ENCODE peak calls at places on chromosomes 7 and 10, in five cellular contexts. H is HepG2, S is GM12891, K is SK-N-SH, A is K562. N is an unnamed sample.
A peak's percentile ranks its signal among the peaks of the same experiment; 100 is the strongest.

GRCh38 chr7:2109936-2110585 is 122.7 kb downstream of the MAD1L1 start:
- DNase-seq in H (peak; percentile 70), S (no peak), K (no peak), A (peak; percentile 89), N (peak; percentile 63)

GRCh38 chr10:75293456-75293840 is 57.7 kb upstream of the COMTD1 start:
- DNase-seq in H (no peak), S (no peak), K (no peak), A (no peak), N (no peak)

GRCh38 chr7:28573059-28573553 is 160.8 kb downstream of the CREB5 start:
- DNase-seq in H (peak; percentile 18), S (no peak), K (peak; percentile 65), A (no peak), N (no peak)

GRCh38 chr7:42104694-42105093 is 132.3 kb downstream of the GLI3 start:
- DNase-seq in H (no peak), S (no peak), K (no peak), A (no peak), N (no peak)

GRCh38 chr10:27611861-27612450 is 107.9 kb downstream of the RAB18 start:
- DNase-seq in H (no peak), S (no peak), K (no peak), A (no peak), N (no peak)

GRCh38 chr10:73889014-73889413 is 14.7 kb upstream of the CAMK2G start:
- DNase-seq in H (no peak), S (no peak), K (no peak), A (peak; percentile 45), N (no peak)

GRCh38 chr7:103867874-103868273 is 121.6 kb downstream of the RELN start:
- DNase-seq in H (no peak), S (no peak), K (no peak), A (no peak), N (no peak)

GRCh38 chr10:94053639-94053932 is 59.9 kb downstream of the PLCE1 start:
- DNase-seq in H (no peak), S (no peak), K (no peak), A (no peak), N (no peak)

GRCh38 chr7:80584778-80585177 is 53.7 kb upstream of the CD36 start:
- DNase-seq in H (peak; percentile 29), S (no peak), K (no peak), A (no peak), N (no peak)

GRCh38 chr7:96388620-96389383 is 66.9 kb upstream of the SLC25A13 start:
- DNase-seq in H (no peak), S (no peak), K (no peak), A (no peak), N (no peak)

GRCh38 chr10:95793401-95794045 is 37.6 kb downstream of the ENTPD1 start:
- DNase-seq in H (no peak), S (no peak), K (no peak), A (no peak), N (no peak)

GRCh38 chr7:74234549-74234948 is 19.6 kb downstream of the RFC2 start:
- DNase-seq in H (no peak), S (no peak), K (no peak), A (no peak), N (no peak)

GRCh38 chr7:89049043-89049442 is 253.5 kb upstream of the TEX47 start:
- DNase-seq in H (no peak), S (no peak), K (no peak), A (no peak), N (no peak)

GRCh38 chr7:20793258-20793657 is 6.6 kb upstream of the SP8 start:
- DNase-seq in H (no peak), S (no peak), K (no peak), A (no peak), N (no peak)

GRCh38 chr7:126462405-126462804 is 790.3 kb downstream of the GRM8 start:
- DNase-seq in H (no peak), S (no peak), K (no peak), A (no peak), N (no peak)

GRCh38 chr10:35409094-35409582 is 72.8 kb downstream of the CCNY start:
- DNase-seq in H (no peak), S (no peak), K (peak; percentile 58), A (no peak), N (no peak)

GRCh38 chr10:112628951-112629604 is 182.1 kb downstream of the VTI1A start:
- DNase-seq in H (no peak), S (no peak), K (no peak), A (no peak), N (no peak)

GRCh38 chr7:128879939-128880746 is 17.5 kb downstream of the ATP6V1F start:
- DNase-seq in H (peak; percentile 41), S (no peak), K (peak; percentile 99), A (peak; percentile 87), N (no peak)

GRCh38 chr10:35722636-35723420 is 80.7 kb upstream of the FZD8 start:
- DNase-seq in H (no peak), S (no peak), K (no peak), A (no peak), N (no peak)

GRCh38 chr7:81175291-81175942 is 256.6 kb upstream of the SEMA3C start:
- DNase-seq in H (no peak), S (no peak), K (no peak), A (no peak), N (no peak)

GRCh38 chr7:42993038-42993437 is 60.9 kb downstream of the MRPL32 start:
- DNase-seq in H (peak; percentile 13), S (no peak), K (no peak), A (no peak), N (no peak)

GRCh38 chr7:30970594-30971094 is 6.9 kb downstream of the GHRHR start:
- DNase-seq in H (no peak), S (no peak), K (peak; percentile 21), A (no peak), N (no peak)

GRCh38 chr10:3872700-3873099 is 87.7 kb upstream of the KLF6 start:
- DNase-seq in H (no peak), S (no peak), K (no peak), A (no peak), N (no peak)

GRCh38 chr7:43362652-43363428 is 220.1 kb upstream of the STK17A start:
- DNase-seq in H (no peak), S (no peak), K (peak; percentile 62), A (no peak), N (no peak)

DNA sequence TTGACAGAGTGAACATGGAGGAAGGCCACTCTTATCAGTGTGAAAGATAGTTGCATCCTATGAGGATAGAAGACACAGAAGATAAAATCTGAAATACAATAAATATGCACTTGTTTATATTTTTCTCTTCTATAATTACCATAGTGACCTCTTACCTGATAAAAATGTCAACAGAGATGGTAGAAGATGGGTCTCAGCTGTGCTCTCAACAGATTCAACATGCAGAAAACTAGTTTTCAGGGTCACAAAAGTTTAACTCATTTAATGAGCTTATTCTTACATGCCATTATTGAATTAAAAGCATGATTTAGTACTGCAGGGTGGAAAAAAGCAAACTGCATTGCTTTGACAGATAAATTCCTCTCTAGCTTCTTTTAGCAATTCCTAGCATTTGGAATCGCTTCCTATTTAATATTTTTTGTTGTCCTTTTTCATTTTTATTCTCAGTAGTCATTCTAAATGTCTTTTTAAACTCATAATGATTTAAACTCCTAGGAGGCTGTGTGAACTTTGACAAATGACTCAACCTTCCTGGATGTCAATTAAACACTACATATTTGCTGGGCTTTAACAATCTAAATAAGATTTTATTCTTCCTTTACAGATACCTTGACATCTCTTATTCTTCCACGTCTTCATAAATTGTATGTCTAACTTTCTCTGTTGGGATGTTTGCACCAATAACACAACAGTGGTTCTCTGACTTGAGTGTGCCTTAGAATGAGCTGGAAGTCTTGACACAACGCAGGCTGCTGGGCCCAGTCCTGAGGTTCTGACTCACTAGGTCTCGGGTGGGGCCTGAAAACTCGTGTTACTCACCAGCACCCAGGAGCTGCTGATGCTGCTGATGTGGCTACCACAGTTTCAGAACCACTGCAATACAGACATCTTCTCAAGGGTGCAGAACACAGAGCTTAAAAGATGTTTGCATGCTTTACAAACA is 565.5 kb upstream of the IGFBP3 start:
- DNase-seq in H (no peak), S (no peak), K (no peak), A (no peak), N (no peak)
- TF ChIP-seq TAF1 in H (no peak), S (no peak), K (no peak), A (no peak), N (no peak)

GRCh38 chr7:35253182-35253679 is 669 bp downstream of the TBX20 start:
- DNase-seq in H (no peak), S (no peak), K (peak; percentile 84), A (no peak), N (no peak)
- TF ChIP-seq TAF1 in H (no peak), S (no peak), K (no peak), A (no peak), N (no peak)

GRCh38 chr10:137031-137430 is 1.8 kb downstream of the ZMYND11 start:
- DNase-seq in H (peak; percentile 67), S (peak; percentile 15), K (peak; percentile 41), A (peak; percentile 47), N (peak; percentile 29)
- TF ChIP-seq TAF1 in H (no peak), S (no peak), K (no peak), A (no peak), N (no peak)

DNA sequence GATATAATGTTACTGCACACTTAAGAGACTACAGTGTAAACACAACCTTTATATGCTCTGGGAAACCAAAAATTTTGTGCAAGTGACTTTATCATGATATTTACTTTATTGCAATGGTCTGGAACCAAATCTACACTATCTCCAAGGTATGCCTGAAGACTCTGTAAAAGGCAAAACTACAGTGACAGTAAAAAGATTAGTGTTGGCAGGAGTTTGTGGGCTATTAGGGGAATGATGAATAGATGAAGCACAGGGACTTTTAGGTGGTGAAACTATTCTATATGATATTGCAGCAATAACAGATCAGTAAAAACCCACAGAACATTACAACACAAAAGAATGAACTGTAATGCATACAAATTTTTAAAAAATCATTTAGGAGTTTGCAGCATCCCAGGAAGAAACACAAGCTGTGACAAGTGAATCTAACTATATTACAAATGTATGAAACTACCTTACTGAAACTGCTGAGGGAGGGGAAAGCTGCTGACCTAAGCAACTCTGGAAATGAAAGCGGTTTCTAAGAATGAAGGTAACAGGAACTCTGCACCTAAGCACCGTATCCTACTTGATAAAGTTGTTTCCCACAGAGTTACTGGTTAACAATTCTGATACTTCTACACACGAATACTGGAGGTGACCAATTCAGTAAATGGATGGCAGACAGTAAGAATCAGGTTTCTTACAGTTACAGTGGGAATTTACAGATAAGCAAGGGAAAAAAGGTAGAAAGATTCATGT is 82.6 kb downstream of the ATE1 start:
- DNase-seq in H (no peak), S (no peak), K (no peak), A (no peak), N (no peak)
- TF ChIP-seq TAF1 in H (no peak), S (no peak), K (no peak), A (no peak), N (no peak)

GRCh38 chr7:12923971-12924370 is 236.5 kb downstream of the ARL4A start:
- DNase-seq in H (no peak), S (no peak), K (no peak), A (no peak), N (no peak)
- TF ChIP-seq TAF1 in H (no peak), S (no peak), K (no peak), A (no peak), N (no peak)

N was measured in GM12892.